ENCODE peak calls at places on chromosomes 3 and 15, in ten cellular contexts. A, F, V, L, P, M, S, I, R and J are unnamed samples.
A peak's percentile ranks its signal among the peaks of the same experiment; 100 is the strongest.

GRCh38 chr3:51386852-51387229 is 1.8 kb downstream of the MANF start:
- DNase-seq in A (no peak), F (no peak), I (no peak), R (no peak), M (no peak), S (no peak), L (no peak), V (no peak), P (no peak), J (no peak)

GRCh38 chr3:71979155-71979554 is 194.2 kb upstream of the PROK2 start:
- DNase-seq in L (no peak), F (no peak), V (no peak), A (no peak), R (no peak), P (no peak), S (no peak), M (no peak), I (no peak), J (no peak)

GRCh38 chr15:89665449-89666146 is 10.3 kb upstream of the KIF7 start:
- DNase-seq in I (peak; percentile 59), F (peak; percentile 57), L (peak; percentile 70), A (peak; percentile 73), P (peak; percentile 74), M (peak; percentile 58), S (peak; percentile 76), R (peak; percentile 49), V (peak; percentile 80), J (no peak)

GRCh38 chr3:100045696-100046095 is 68.6 kb downstream of the FILIP1L start:
- DNase-seq in A (peak; percentile 98), L (peak; percentile 83), M (peak; percentile 44), S (peak; percentile 91), P (peak; percentile 67), V (peak; percentile 60), R (peak; percentile 96), F (peak; percentile 99), I (no peak), J (peak; percentile 98)

GRCh38 chr3:140467104-140467577 is 210.7 kb upstream of the TRIM42 start:
- DNase-seq in V (no peak), P (no peak), F (peak; percentile 65), M (no peak), A (no peak), S (peak; percentile 47), L (no peak), R (peak; percentile 14), I (no peak), J (no peak)

GRCh38 chr3:23539185-23539584 is 266.6 kb upstream of the UBE2E1 start:
- DNase-seq in M (no peak), A (no peak), I (no peak), R (no peak), F (no peak), V (no peak), L (no peak), S (no peak), P (no peak), J (no peak)

GRCh38 chr15:62938825-62939224 is 103.7 kb upstream of the TPM1 start:
- DNase-seq in F (no peak), V (no peak), I (no peak), A (no peak), L (no peak), S (no peak), P (no peak), M (no peak), R (no peak), J (no peak)

GRCh38 chr3:48440590-48440958 is 517 bp downstream of the TMA7 start:
- DNase-seq in R (no peak), V (no peak), S (peak; percentile 56), I (no peak), M (no peak), A (peak; percentile 41), P (no peak), L (no peak), F (no peak), J (no peak)

GRCh38 chr15:40051616-40052415 is 12.8 kb upstream of the SRP14 start:
- DNase-seq in V (no peak), F (no peak), I (no peak), L (no peak), M (peak; percentile 80), A (no peak), R (no peak), P (no peak), S (no peak), J (no peak)

GRCh38 chr3:62935793-62936192 is 60.6 kb upstream of the CADPS start:
- DNase-seq in R (no peak), M (no peak), V (no peak), A (no peak), S (no peak), I (no peak), F (no peak), L (no peak), P (no peak), J (no peak)

GRCh38 chr3:179108091-179108490 is 36.5 kb upstream of the ZMAT3 start:
- DNase-seq in V (no peak), R (peak; percentile 55), A (peak; percentile 62), F (peak; percentile 47), M (no peak), L (no peak), S (peak; percentile 67), I (no peak), P (no peak), J (peak; percentile 47)

GRCh38 chr3:48038971-48039481 is 22.8 kb upstream of the MAP4 start:
- DNase-seq in S (peak; percentile 38), P (no peak), F (no peak), L (no peak), V (no peak), M (no peak), I (peak; percentile 13), A (no peak), R (no peak), J (no peak)

GRCh38 chr3:25843332-25843731 is 53.4 kb downstream of the OXSM start:
- DNase-seq in A (peak; percentile 19), L (no peak), S (peak; percentile 5), V (no peak), P (no peak), F (peak; percentile 22), I (no peak), M (no peak), R (no peak), J (no peak)

GRCh38 chr3:72951259-72951722 is 45.3 kb upstream of the PPP4R2 start:
- DNase-seq in F (no peak), M (no peak), P (no peak), S (peak; percentile 17), V (no peak), L (no peak), I (peak; percentile 57), R (no peak), A (no peak), J (no peak)

GRCh38 chr3:195003006-195003892 is 267.7 kb downstream of the XXYLT1 start:
- DNase-seq in L (peak; percentile 67), R (no peak), V (peak; percentile 56), F (peak; percentile 83), P (peak; percentile 78), S (peak; percentile 71), I (no peak), M (peak; percentile 9), A (peak; percentile 90), J (peak; percentile 69)

GRCh38 chr15:80747317-80748053 is 31.7 kb upstream of the CEMIP start:
- DNase-seq in M (no peak), F (no peak), A (no peak), I (no peak), P (no peak), V (no peak), S (no peak), L (no peak), R (no peak), J (no peak)

GRCh38 chr15:90143176-90143655 is 40.9 kb upstream of the IDH2 start:
- DNase-seq in R (peak; percentile 49), P (peak; percentile 35), V (peak; percentile 57), S (peak; percentile 18), A (peak; percentile 53), I (peak; percentile 86), L (peak; percentile 42), F (no peak), M (peak; percentile 86), J (no peak)

GRCh38 chr15:63043391-63044076 is 987 bp downstream of the TPM1 start:
- DNase-seq in F (no peak), M (peak; percentile 60), I (no peak), V (peak; percentile 63), S (peak; percentile 54), P (peak; percentile 41), R (peak; percentile 21), A (no peak), L (no peak), J (no peak)

GRCh38 chr3:72307438-72308105 is 522.6 kb upstream of the PROK2 start:
- DNase-seq in A (no peak), M (no peak), S (no peak), L (no peak), P (no peak), F (no peak), V (no peak), I (no peak), R (peak; percentile 10), J (no peak)

GRCh38 chr15:91678003-91678402 is 175.5 kb upstream of the SLCO3A1 start:
- DNase-seq in R (no peak), S (no peak), P (no peak), A (no peak), L (no peak), V (no peak), I (no peak), M (no peak), F (peak; percentile 16), J (no peak)

GRCh38 chr15:31261266-31262142 is 65.1 kb upstream of the KLF13 start:
- DNase-seq in L (no peak), A (no peak), M (peak; percentile 15), V (peak; percentile 37), S (no peak), R (no peak), I (no peak), P (no peak), F (no peak), J (no peak)

GRCh38 chr3:45088959-45089358 is 57.2 kb downstream of the CDCP1 start:
- DNase-seq in L (no peak), V (no peak), P (no peak), A (no peak), M (no peak), I (no peak), F (no peak), R (no peak), S (no peak), J (no peak)
- H3K4me3 ChIP-seq in L (no peak overlapping the region), V (no peak overlapping the region), P (no peak overlapping the region), A (no peak overlapping the region), M (no peak overlapping the region), I (no peak overlapping the region), F (no peak overlapping the region), R (no peak overlapping the region), S (no peak overlapping the region), J (no peak overlapping the region)

GRCh38 chr3:85571835-85572234 is 613.0 kb downstream of the CADM2 start:
- DNase-seq in I (no peak), F (peak; percentile 52), V (no peak), A (peak; percentile 31), S (no peak), L (no peak), R (no peak), P (peak; percentile 19), M (no peak), J (peak; percentile 14)
- H3K4me3 ChIP-seq in I (no peak overlapping the region), F (no peak overlapping the region), V (no peak overlapping the region), A (no peak overlapping the region), S (no peak overlapping the region), L (no peak overlapping the region), R (no peak overlapping the region), P (no peak overlapping the region), M (no peak overlapping the region), J (no peak overlapping the region)

GRCh38 chr3:130896101-130896500 is 2.2 kb downstream of the ATP2C1 start:
- DNase-seq in L (no peak), M (no peak), F (no peak), I (peak; percentile 56), S (no peak), V (no peak), P (no peak), R (no peak), A (no peak), J (no peak)
- H3K4me3 ChIP-seq in L (no peak overlapping the region), M (no peak overlapping the region), F (no peak overlapping the region), I (peak overlapping the region; percentile 79), S (peak overlapping the region; percentile 97), V (no peak overlapping the region), P (peak overlapping the region; percentile 83), R (peak overlapping the region; percentile 92), A (peak overlapping the region; percentile 98), J (no peak overlapping the region)

GRCh38 chr3:112357888-112358287 is 24.9 kb downstream of the CD200 start:
- DNase-seq in V (peak; percentile 47), P (no peak), I (peak; percentile 23), L (peak; percentile 36), A (no peak), R (no peak), M (no peak), S (no peak), F (no peak), J (no peak)
- H3K4me3 ChIP-seq in V (no peak overlapping the region), P (peak overlapping the region; percentile 46), I (no peak overlapping the region), L (peak overlapping the region; percentile 51), A (no peak overlapping the region), R (no peak overlapping the region), M (no peak overlapping the region), S (no peak overlapping the region), F (no peak overlapping the region), J (no peak overlapping the region)